ENCODE peak calls at places on chromosomes 3 and 15, in seven cellular contexts. G is left colon, T is H9, U is nephron progenitor cell, W is fibroblast of mammary gland, M is kidney tubule cell, S is HuH-7.5. L is an unnamed sample.

GRCh38 chr3:56985460-56986327 is 74.8 kb upstream of the SPATA12 start:
- DNase-seq in G (no peak), T (no peak), U (no peak), W (peak), M (no peak), S (no peak), L (no peak)

GRCh38 chr15:29952245-29952644 is 130.0 kb upstream of the TJP1 start:
- DNase-seq in G (no peak), T (no peak), U (no peak), W (no peak), M (no peak), S (no peak), L (no peak)

GRCh38 chr3:151156618-151157216 is 46.3 kb downstream of the GPR171 start:
- DNase-seq in G (no peak), T (no peak), U (peak), W (peak), M (peak), S (peak), L (peak)

GRCh38 chr3:58116161-58116955 is 94.4 kb downstream of the DNASE1L3 start:
- DNase-seq in G (no peak), T (no peak), U (no peak), W (no peak), M (peak), S (no peak), L (no peak)

GRCh38 chr3:121995190-121996137 is 26.6 kb downstream of the ILDR1 start:
- DNase-seq in G (peak), T (peak), U (peak), W (peak), M (peak), S (peak), L (peak)

GRCh38 chr3:4071481-4072184 is 231.5 kb upstream of the SETMAR start:
- DNase-seq in G (peak), T (peak), U (peak), W (no peak), M (no peak), S (no peak), L (no peak)

GRCh38 chr3:157204431-157204830 is 44.5 kb upstream of the CCNL1 start:
- DNase-seq in G (no peak), T (no peak), U (no peak), W (peak), M (peak), S (no peak), L (no peak)

GRCh38 chr3:55899887-55900286 is 412.8 kb upstream of the WNT5A start:
- DNase-seq in G (no peak), T (peak), U (peak), W (no peak), M (no peak), S (no peak), L (no peak)

GRCh38 chr3:181076558-181076957 is 87.0 kb upstream of the DNAJC19 start:
- DNase-seq in G (no peak), T (no peak), U (no peak), W (no peak), M (no peak), S (no peak), L (no peak)

GRCh38 chr3:140199008-140199407 is 264.0 kb downstream of the CLSTN2 start:
- DNase-seq in G (no peak), T (no peak), U (no peak), W (no peak), M (no peak), S (no peak), L (no peak)

GRCh38 chr3:72161870-72162617 is 377.1 kb upstream of the PROK2 start:
- DNase-seq in G (peak), T (no peak), U (peak), W (peak), M (peak), S (no peak), L (no peak)

GRCh38 chr3:18363367-18363766 is 61.8 kb downstream of the SATB1 start:
- DNase-seq in G (no peak), T (no peak), U (no peak), W (no peak), M (no peak), S (no peak), L (no peak)

GRCh38 chr3:148092624-148093194 is 605.0 kb upstream of the AGTR1 start:
- DNase-seq in G (no peak), T (no peak), U (no peak), W (no peak), M (no peak), S (no peak), L (no peak)

GRCh38 chr15:83927704-83928391 is 273.9 kb downstream of the ADAMTSL3 start:
- DNase-seq in G (no peak), T (no peak), U (no peak), W (no peak), M (no peak), S (no peak), L (no peak)

GRCh38 chr15:26873846-26874245 is 7.0 kb downstream of the GABRA5 start:
- DNase-seq in G (no peak), T (no peak), U (no peak), W (peak), M (no peak), S (no peak), L (no peak)

GRCh38 chr3:65836047-65836446 is 202.7 kb downstream of the MAGI1 start:
- DNase-seq in G (no peak), T (no peak), U (no peak), W (peak), M (peak), S (no peak), L (no peak)

GRCh38 chr3:149833241-149833640 is 20.2 kb downstream of the RNF13 start:
- DNase-seq in G (no peak), T (no peak), U (no peak), W (no peak), M (no peak), S (no peak), L (no peak)

GRCh38 chr15:95025924-95026728 is 794.8 kb downstream of the MCTP2 start:
- DNase-seq in G (no peak), T (peak), U (peak), W (peak), M (peak), S (peak), L (peak)

GRCh38 chr3:191234216-191234615 is 35.2 kb downstream of the OSTN start:
- DNase-seq in G (no peak), T (no peak), U (no peak), W (no peak), M (no peak), S (no peak), L (no peak)

L was measured in HEK293T.